ENCODE peak calls at places on chromosome 17, in seven cellular contexts. H is NB4; I is Calu3; Y is fibroblast of pulmonary artery; C is endothelial cell of umbilical vein; S is prostate gland; R is CD8-positive, alpha-beta T cell. A is an unnamed sample.
A peak's percentile ranks its signal among the peaks of the same experiment; 100 is the strongest.

GRCh38 chr17:19904924-19905323 is 37.2 kb upstream of the ULK2 start:
- DNase-seq in S (no peak), I (no peak), R (no peak), Y (no peak), C (no peak), H (no peak), A (no peak)

GRCh38 chr17:42798011-42798382 is 507 bp downstream of the COA3 start:
- DNase-seq in Y (no peak), S (no peak), C (no peak), H (no peak), I (no peak), R (no peak), A (no peak)

GRCh38 chr17:43416998-43417891 is 18.5 kb downstream of the ARL4D start:
- DNase-seq in H (no peak), S (peak; percentile 61), C (no peak), R (no peak), Y (peak; percentile 70), I (peak; percentile 27), A (no peak)

GRCh38 chr17:41785876-41786226 is 660 bp downstream of the JUP start:
- DNase-seq in I (peak; percentile 94), H (peak; percentile 83), C (peak; percentile 38), R (no peak), S (peak; percentile 86), Y (peak; percentile 53), A (no peak)

GRCh38 chr17:62405451-62405850 is 18.2 kb upstream of the METTL2A start:
- DNase-seq in R (no peak), H (no peak), Y (no peak), C (no peak), S (no peak), I (no peak), A (no peak)

GRCh38 chr17:5584971-5585794 is 874 bp upstream of the NLRP1 start:
- DNase-seq in Y (peak; percentile 77), C (no peak), I (peak; percentile 6), H (no peak), S (no peak), R (no peak), A (no peak)

GRCh38 chr17:31877911-31878702 is 19.1 kb upstream of the COPRS start:
- DNase-seq in S (peak; percentile 35), I (no peak), H (no peak), R (no peak), Y (peak; percentile 14), C (peak; percentile 84), A (no peak)

GRCh38 chr17:14019186-14019956 is 49.9 kb upstream of the COX10 start:
- DNase-seq in H (peak; percentile 26), S (peak; percentile 41), R (no peak), C (no peak), I (no peak), Y (peak; percentile 50), A (no peak)

GRCh38 chr17:69474171-69474831 is 59.8 kb downstream of the MAP2K6 start:
- DNase-seq in H (no peak), Y (no peak), R (no peak), C (no peak), I (no peak), S (no peak), A (no peak)

GRCh38 chr17:68611353-68612227 is 10.4 kb upstream of the FAM20A start:
- DNase-seq in Y (no peak), R (no peak), H (no peak), S (no peak), C (no peak), I (no peak), A (no peak)

GRCh38 chr17:42031584-42031983 is 11.7 kb downstream of the NKIRAS2 start:
- DNase-seq in S (no peak), H (no peak), I (no peak), Y (no peak), C (no peak), R (no peak), A (no peak)

GRCh38 chr17:78426293-78426879 is 47.9 kb downstream of the PGS1 start:
- DNase-seq in I (no peak), H (no peak), C (no peak), Y (no peak), R (no peak), S (no peak), A (no peak)

GRCh38 chr17:18248300-18248731 is 10.2 kb downstream of the FLII start:
- DNase-seq in C (peak; percentile 91), H (peak; percentile 82), Y (peak; percentile 81), I (peak; percentile 65), R (peak; percentile 70), S (peak; percentile 65), A (peak; percentile 89)

GRCh38 chr17:35170968-35171771 is 23.0 kb downstream of the SLC35G3 start:
- DNase-seq in R (peak; percentile 37), H (peak; percentile 23), C (peak; percentile 53), Y (no peak), S (no peak), I (no peak), A (peak; percentile 53)

GRCh38 chr17:74361613-74362391 is at the start of gene BTBD17:
- DNase-seq in R (no peak), H (peak; percentile 37), Y (no peak), C (peak; percentile 13), S (peak; percentile 19), I (peak; percentile 74), A (peak; percentile 65)

GRCh38 chr17:45290269-45290765 is 26.5 kb downstream of the MAP3K14 start:
- DNase-seq in R (no peak), Y (no peak), H (no peak), I (no peak), S (no peak), C (no peak), A (no peak)

GRCh38 chr17:21008992-21009671 is 33.7 kb downstream of the USP22 start:
- DNase-seq in R (no peak), C (no peak), S (no peak), H (no peak), I (no peak), Y (no peak), A (no peak)

GRCh38 chr17:9987779-9988585 is 82.9 kb upstream of the RCVRN start:
- DNase-seq in H (peak; percentile 68), S (no peak), R (no peak), C (no peak), I (peak; percentile 37), Y (peak; percentile 39), A (peak; percentile 71)

GRCh38 chr17:744937-745336 is 7.1 kb downstream of the GEMIN4 start:
- DNase-seq in Y (no peak), S (no peak), H (no peak), C (no peak), I (no peak), R (no peak), A (no peak)
- TF ChIP-seq CTCF in Y (no peak), S (no peak), H (no peak), C (no peak), I (no peak), R (no peak), A (no peak)

DNA sequence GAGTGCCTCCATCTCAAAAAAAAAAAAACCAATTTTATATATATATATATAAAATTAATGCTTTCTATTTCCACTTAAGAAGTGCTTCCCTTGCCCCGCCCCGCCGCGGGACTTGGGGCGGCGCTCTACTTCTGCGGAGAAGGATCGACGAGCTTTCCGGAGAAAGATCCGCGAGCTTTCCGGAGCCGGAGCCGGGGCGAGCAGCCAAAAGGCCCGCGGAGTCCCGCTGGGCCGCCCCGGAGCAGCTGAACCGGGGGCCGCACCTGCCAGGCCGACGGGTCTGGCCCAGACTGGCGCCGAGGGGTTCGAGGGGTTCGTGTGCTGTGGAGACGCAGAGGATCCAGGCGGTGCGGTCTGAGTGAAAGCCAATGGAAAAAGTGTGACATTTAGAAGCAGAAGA is 50.7 kb downstream of the TBC1D26 start:
- DNase-seq in R (no peak), Y (peak; percentile 52), H (no peak), S (no peak), I (peak; percentile 4), C (peak; percentile 36), A (no peak)
- TF ChIP-seq CTCF in R (no peak), Y (no peak), H (no peak), S (no peak), I (no peak), C (no peak), A (no peak)

GRCh38 chr17:71232801-71233559 is 887.8 kb upstream of the SOX9 start:
- DNase-seq in I (no peak), H (no peak), C (no peak), Y (no peak), S (no peak), R (no peak), A (no peak)

GRCh38 chr17:71234349-71234748 is 886.5 kb upstream of the SOX9 start:
- DNase-seq in Y (no peak), R (no peak), C (no peak), H (no peak), I (no peak), S (no peak), A (no peak)

DNA sequence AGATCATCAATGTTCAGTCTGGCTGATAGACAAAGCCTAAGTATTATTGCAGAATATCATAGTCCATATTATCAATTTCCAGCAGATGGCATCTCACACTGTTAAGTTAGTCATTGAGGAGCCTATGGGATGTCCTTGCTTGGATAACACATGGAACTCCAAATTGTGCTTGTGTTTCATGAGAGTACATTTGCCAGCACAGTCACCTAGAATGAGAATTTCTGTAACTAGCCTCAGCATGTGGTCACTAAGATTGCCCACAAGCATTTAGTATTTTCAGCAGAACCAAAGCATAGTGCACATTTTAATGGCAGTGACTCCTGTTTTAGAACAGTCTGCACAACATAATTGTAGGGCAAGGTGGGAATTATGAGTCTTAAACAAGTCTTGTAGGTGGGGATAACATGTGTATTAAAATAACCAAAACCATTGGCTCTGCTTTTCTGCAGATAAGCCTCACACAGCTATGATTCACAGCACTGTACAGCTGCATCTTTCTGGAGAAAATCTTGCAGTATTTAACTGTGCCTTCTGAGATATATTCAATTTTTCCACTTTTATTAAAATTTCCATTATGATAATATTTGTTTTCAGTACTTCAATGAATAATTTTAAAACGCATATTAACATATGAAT is 882.8 kb upstream of the SOX9 start:
- DNase-seq in Y (peak; percentile 46), R (no peak), H (peak; percentile 2), I (no peak), C (no peak), S (no peak), A (no peak)
- TF ChIP-seq CTCF in Y (peak; percentile 15), R (no peak), H (no peak), I (no peak), C (no peak), S (peak; percentile 8), A (no peak)

GRCh38 chr17:7292729-7293128 is 1.7 kb downstream of the YBX2 start:
- DNase-seq in I (no peak), H (no peak), R (no peak), C (no peak), S (no peak), Y (no peak), A (no peak)
- TF ChIP-seq CTCF in I (no peak), H (no peak), R (no peak), C (no peak), S (no peak), Y (no peak), A (no peak)

DNA sequence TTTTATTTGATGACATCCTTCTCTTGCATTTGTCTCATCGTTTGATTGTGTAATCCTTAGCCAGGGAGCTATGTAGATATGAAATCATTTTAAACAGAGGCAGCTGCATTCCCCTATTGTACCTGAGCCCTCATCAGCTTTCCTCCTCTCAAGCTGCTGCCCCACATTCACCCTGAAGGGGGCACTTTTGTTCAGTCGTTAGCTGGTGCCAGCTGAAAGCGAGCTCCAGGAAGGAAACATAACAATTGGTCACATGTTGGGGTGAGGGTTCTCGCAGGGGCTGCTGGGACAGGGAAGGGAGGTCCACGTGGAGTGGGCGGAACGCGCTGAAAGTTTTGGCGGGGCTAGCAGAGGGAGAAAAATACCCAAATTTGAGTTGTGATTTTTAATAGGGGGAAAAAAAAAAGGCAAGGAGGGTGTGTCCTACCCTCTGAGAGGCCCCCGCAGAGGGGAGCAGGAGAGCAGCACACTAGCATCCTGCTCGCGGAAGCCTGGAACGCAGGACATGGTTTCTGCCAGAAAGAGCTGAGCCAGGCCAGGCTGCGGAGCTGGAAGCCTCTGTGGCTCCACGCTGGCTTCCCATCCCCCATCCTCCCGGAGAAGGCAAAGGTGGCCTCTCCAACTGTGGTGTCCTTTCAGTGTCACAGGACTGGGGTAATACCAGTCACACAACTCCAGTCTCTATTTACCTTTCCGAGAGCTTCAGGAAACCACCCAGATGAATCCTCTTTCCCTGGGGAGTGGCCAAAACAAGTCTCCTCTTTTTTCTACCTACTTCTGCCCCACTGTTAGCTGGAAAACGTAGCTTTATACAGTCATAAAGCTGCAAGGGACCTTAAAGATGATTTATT is 8.4 kb upstream of the MSL1 start:
- DNase-seq in H (peak; percentile 98), Y (peak; percentile 97), R (peak; percentile 94), S (peak; percentile 95), I (peak; percentile 100), C (peak; percentile 94), A (peak; percentile 93)
- TF ChIP-seq CTCF in H (peak; percentile 96), Y (peak; percentile 76), R (peak; percentile 81), S (peak; percentile 100), I (no peak), C (peak; percentile 47), A (peak; percentile 77)

A was measured in GM10248.